ENCODE peak calls at places on chromosomes 2 and 18, in eight cellular contexts. H, Q, Y, U, N, T, M and W are unnamed samples.
A peak's percentile ranks its signal among the peaks of the same experiment; 100 is the strongest.

GRCh38 chr2:26001743-26002341 is 19.5 kb upstream of the KIF3C start:
- DNase-seq in H (no peak), Q (no peak), Y (no peak), U (no peak), N (no peak), T (no peak), M (no peak), W (no peak)

GRCh38 chr2:222307138-222307756 is 8.4 kb upstream of the PAX3 start:
- DNase-seq in H (no peak), Q (no peak), Y (peak; percentile 68), U (no peak), N (no peak), T (peak; percentile 68), M (no peak), W (no peak)

GRCh38 chr2:23509593-23510295 is 124.8 kb downstream of the KLHL29 start:
- DNase-seq in H (no peak), Q (no peak), Y (no peak), U (peak; percentile 66), N (no peak), T (no peak), M (no peak), W (no peak)

GRCh38 chr2:213766465-213766891 is 482.2 kb downstream of the SPAG16 start:
- DNase-seq in H (no peak), Q (no peak), Y (no peak), U (no peak), N (peak; percentile 2), T (peak; percentile 46), M (no peak), W (no peak)

GRCh38 chr2:128803222-128803621 is 484.6 kb upstream of the HS6ST1 start:
- DNase-seq in H (no peak), Q (no peak), Y (no peak), U (no peak), N (no peak), T (no peak), M (no peak), W (no peak)

GRCh38 chr18:4270016-4270415 is 185.1 kb downstream of the DLGAP1 start:
- DNase-seq in H (no peak), Q (no peak), Y (no peak), U (no peak), N (no peak), T (no peak), M (no peak), W (no peak)

GRCh38 chr2:207252416-207252815 is 86.7 kb upstream of the KLF7 start:
- DNase-seq in H (no peak), Q (no peak), Y (no peak), U (no peak), N (peak; percentile 25), T (no peak), M (no peak), W (no peak)

GRCh38 chr2:187210726-187211125 is 237.3 kb downstream of the CALCRL start:
- DNase-seq in H (no peak), Q (no peak), Y (no peak), U (no peak), N (no peak), T (no peak), M (no peak), W (no peak)

GRCh38 chr2:134417968-134418557 is 164.2 kb downstream of the MGAT5 start:
- DNase-seq in H (no peak), Q (no peak), Y (no peak), U (no peak), N (no peak), T (no peak), M (no peak), W (no peak)

GRCh38 chr2:11118761-11119160 is 36.5 kb upstream of the SLC66A3 start:
- DNase-seq in H (no peak), Q (no peak), Y (no peak), U (no peak), N (no peak), T (no peak), M (no peak), W (no peak)

GRCh38 chr2:143524001-143524608 is 394.9 kb downstream of the ARHGAP15 start:
- DNase-seq in H (no peak), Q (no peak), Y (no peak), U (no peak), N (peak; percentile 97), T (no peak), M (no peak), W (no peak)

GRCh38 chr2:8524388-8524787 is 157.5 kb upstream of the ID2 start:
- DNase-seq in H (no peak), Q (no peak), Y (no peak), U (no peak), N (no peak), T (no peak), M (no peak), W (no peak)

GRCh38 chr2:23505984-23506380 is 121.0 kb downstream of the KLHL29 start:
- DNase-seq in H (no peak), Q (no peak), Y (no peak), U (no peak), N (peak; percentile 57), T (no peak), M (no peak), W (no peak)

GRCh38 chr18:49174478-49174877 is 223.7 kb upstream of the SMAD7 start:
- DNase-seq in H (no peak), Q (no peak), Y (no peak), U (no peak), N (peak; percentile 92), T (no peak), M (no peak), W (no peak)

GRCh38 chr2:159140070-159140774 is 146.3 kb downstream of the WDSUB1 start:
- DNase-seq in H (no peak), Q (no peak), Y (no peak), U (no peak), N (peak; percentile 75), T (no peak), M (no peak), W (no peak)